ENCODE peak calls at places on chromosomes 5 and 9, in eight cellular contexts. One of them, this sample, is unnamed.

GRCh38 chr5:174785120-174785680 is 60.8 kb downstream of the MSX2 start:
- DNase-seq in spleen: no peak
- DNase-seq in glutamatergic neuron: no peak
- DNase-seq in AG10803: no peak
- DNase-seq in AG04450: no peak
- DNase-seq in HCT116: no peak
- DNase-seq in nephron progenitor cell: no peak
- DNase-seq in neural progenitor cell: no peak
- DNase-seq in this sample: no peak

GRCh38 chr5:159576902-159577301 is 246.6 kb upstream of the IL12B start:
- DNase-seq in spleen: no peak
- DNase-seq in glutamatergic neuron: no peak
- DNase-seq in AG10803: no peak
- DNase-seq in AG04450: no peak
- DNase-seq in HCT116: no peak
- DNase-seq in nephron progenitor cell: no peak
- DNase-seq in neural progenitor cell: no peak
- DNase-seq in this sample: no peak

GRCh38 chr5:58998539-58998938 is 415.7 kb downstream of the RAB3C start:
- DNase-seq in spleen: no peak
- DNase-seq in glutamatergic neuron: no peak
- DNase-seq in AG10803: no peak
- DNase-seq in AG04450: no peak
- DNase-seq in HCT116: no peak
- DNase-seq in nephron progenitor cell: no peak
- DNase-seq in neural progenitor cell: no peak
- DNase-seq in this sample: no peak

GRCh38 chr5:31987985-31988710 is 186.0 kb downstream of the GOLPH3 start:
- DNase-seq in spleen: peak
- DNase-seq in glutamatergic neuron: no peak
- DNase-seq in AG10803: peak
- DNase-seq in AG04450: peak
- DNase-seq in HCT116: peak
- DNase-seq in nephron progenitor cell: no peak
- DNase-seq in neural progenitor cell: no peak
- DNase-seq in this sample: no peak

GRCh38 chr9:99835581-99835980 is 13.9 kb downstream of the NR4A3 start:
- DNase-seq in spleen: no peak
- DNase-seq in glutamatergic neuron: no peak
- DNase-seq in AG10803: no peak
- DNase-seq in AG04450: no peak
- DNase-seq in HCT116: no peak
- DNase-seq in nephron progenitor cell: no peak
- DNase-seq in neural progenitor cell: no peak
- DNase-seq in this sample: no peak

GRCh38 chr9:118896356-118897000 is 472.8 kb downstream of the BRINP1 start:
- DNase-seq in spleen: no peak
- DNase-seq in glutamatergic neuron: peak
- DNase-seq in AG10803: no peak
- DNase-seq in AG04450: no peak
- DNase-seq in HCT116: no peak
- DNase-seq in nephron progenitor cell: no peak
- DNase-seq in neural progenitor cell: no peak
- DNase-seq in this sample: no peak

GRCh38 chr5:67050635-67051034 is 146.0 kb downstream of the CD180 start:
- DNase-seq in spleen: no peak
- DNase-seq in glutamatergic neuron: no peak
- DNase-seq in AG10803: no peak
- DNase-seq in AG04450: no peak
- DNase-seq in HCT116: no peak
- DNase-seq in nephron progenitor cell: no peak
- DNase-seq in neural progenitor cell: no peak
- DNase-seq in this sample: no peak

GRCh38 chr9:127642047-127642740 is 30.1 kb downstream of the STXBP1 start:
- DNase-seq in spleen: no peak
- DNase-seq in glutamatergic neuron: no peak
- DNase-seq in AG10803: no peak
- DNase-seq in AG04450: no peak
- DNase-seq in HCT116: no peak
- DNase-seq in nephron progenitor cell: no peak
- DNase-seq in neural progenitor cell: no peak
- DNase-seq in this sample: no peak

GRCh38 chr9:34891386-34891785 is 66.7 kb upstream of the PHF24 start:
- DNase-seq in spleen: no peak
- DNase-seq in glutamatergic neuron: no peak
- DNase-seq in AG10803: no peak
- DNase-seq in AG04450: no peak
- DNase-seq in HCT116: no peak
- DNase-seq in nephron progenitor cell: no peak
- DNase-seq in neural progenitor cell: no peak
- DNase-seq in this sample: no peak

GRCh38 chr9:100011062-100011681 is 87.6 kb downstream of the ERP44 start:
- DNase-seq in spleen: no peak
- DNase-seq in glutamatergic neuron: no peak
- DNase-seq in AG10803: peak
- DNase-seq in AG04450: no peak
- DNase-seq in HCT116: peak
- DNase-seq in nephron progenitor cell: peak
- DNase-seq in neural progenitor cell: peak
- DNase-seq in this sample: peak

GRCh38 chr5:36569456-36569855 is 37.0 kb upstream of the SLC1A3 start:
- DNase-seq in spleen: no peak
- DNase-seq in glutamatergic neuron: no peak
- DNase-seq in AG10803: peak
- DNase-seq in AG04450: no peak
- DNase-seq in HCT116: no peak
- DNase-seq in nephron progenitor cell: no peak
- DNase-seq in neural progenitor cell: no peak
- DNase-seq in this sample: no peak

GRCh38 chr5:171927345-171927941 is 79.0 kb downstream of the FBXW11 start:
- DNase-seq in spleen: no peak
- DNase-seq in glutamatergic neuron: no peak
- DNase-seq in AG10803: no peak
- DNase-seq in AG04450: no peak
- DNase-seq in HCT116: no peak
- DNase-seq in nephron progenitor cell: no peak
- DNase-seq in neural progenitor cell: no peak
- DNase-seq in this sample: no peak
- TF ChIP-seq CTCF in spleen: no peak
- TF ChIP-seq CTCF in glutamatergic neuron: peak
- TF ChIP-seq CTCF in AG10803: peak
- TF ChIP-seq CTCF in AG04450: peak
- TF ChIP-seq CTCF in HCT116: peak
- TF ChIP-seq CTCF in nephron progenitor cell: peak
- TF ChIP-seq CTCF in neural progenitor cell: peak
- TF ChIP-seq CTCF in this sample: peak

DNA sequence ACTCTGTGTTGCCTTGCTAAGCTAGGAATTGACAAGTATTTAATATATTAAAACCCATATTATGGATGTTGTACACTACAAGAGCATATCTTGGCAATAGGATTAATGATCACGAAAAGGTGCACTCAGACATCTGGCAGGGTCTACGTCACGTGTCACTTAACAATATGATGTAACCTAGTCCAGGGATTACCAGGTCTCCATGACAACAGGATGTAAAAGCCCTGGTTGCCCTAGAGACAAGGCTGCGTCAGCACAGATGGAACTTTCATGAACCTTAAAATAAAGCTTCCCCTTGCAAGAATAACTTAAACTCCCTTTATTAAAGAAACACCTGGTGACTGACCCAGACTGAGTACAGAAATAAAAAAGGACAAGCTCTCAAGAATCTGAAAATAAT is 717.8 kb downstream of the CDH18 start:
- DNase-seq in spleen: no peak
- DNase-seq in glutamatergic neuron: peak
- DNase-seq in AG10803: no peak
- DNase-seq in AG04450: no peak
- DNase-seq in HCT116: no peak
- DNase-seq in nephron progenitor cell: no peak
- DNase-seq in neural progenitor cell: peak
- DNase-seq in this sample: no peak
- TF ChIP-seq CTCF in spleen: no peak
- TF ChIP-seq CTCF in glutamatergic neuron: no peak
- TF ChIP-seq CTCF in AG10803: no peak
- TF ChIP-seq CTCF in AG04450: no peak
- TF ChIP-seq CTCF in HCT116: no peak
- TF ChIP-seq CTCF in nephron progenitor cell: no peak
- TF ChIP-seq CTCF in neural progenitor cell: no peak
- TF ChIP-seq CTCF in this sample: no peak

DNA sequence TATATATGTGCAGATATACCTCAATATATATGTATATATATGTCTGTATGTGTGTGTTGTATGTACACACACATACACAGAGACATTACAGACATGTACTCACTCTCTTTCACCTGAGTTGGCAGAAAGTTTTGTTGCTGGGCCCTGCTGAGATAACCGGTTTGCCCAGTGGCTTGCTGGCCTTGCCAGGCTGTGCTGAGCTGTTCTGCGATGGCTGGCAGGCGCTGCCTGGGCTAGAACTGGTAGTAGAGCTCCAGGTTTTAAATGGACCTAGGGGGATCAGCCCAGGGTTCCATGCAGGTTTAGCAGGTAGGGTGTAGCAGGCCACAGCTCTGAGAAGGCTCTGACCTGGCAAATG is 394.3 kb downstream of the GADD45G start:
- DNase-seq in spleen: no peak
- DNase-seq in glutamatergic neuron: no peak
- DNase-seq in AG10803: no peak
- DNase-seq in AG04450: no peak
- DNase-seq in HCT116: no peak
- DNase-seq in nephron progenitor cell: no peak
- DNase-seq in neural progenitor cell: no peak
- DNase-seq in this sample: no peak
- TF ChIP-seq CTCF in spleen: no peak
- TF ChIP-seq CTCF in glutamatergic neuron: no peak
- TF ChIP-seq CTCF in AG10803: no peak
- TF ChIP-seq CTCF in AG04450: no peak
- TF ChIP-seq CTCF in HCT116: no peak
- TF ChIP-seq CTCF in nephron progenitor cell: no peak
- TF ChIP-seq CTCF in neural progenitor cell: no peak
- TF ChIP-seq CTCF in this sample: no peak

GRCh38 chr9:136278894-136279293 is 25.0 kb downstream of the CCDC187 start:
- DNase-seq in spleen: no peak
- DNase-seq in glutamatergic neuron: no peak
- DNase-seq in AG10803: no peak
- DNase-seq in AG04450: no peak
- DNase-seq in HCT116: no peak
- DNase-seq in nephron progenitor cell: no peak
- DNase-seq in neural progenitor cell: no peak
- DNase-seq in this sample: no peak
- TF ChIP-seq CTCF in spleen: no peak
- TF ChIP-seq CTCF in glutamatergic neuron: no peak
- TF ChIP-seq CTCF in AG10803: no peak
- TF ChIP-seq CTCF in AG04450: no peak
- TF ChIP-seq CTCF in HCT116: no peak
- TF ChIP-seq CTCF in nephron progenitor cell: no peak
- TF ChIP-seq CTCF in neural progenitor cell: no peak
- TF ChIP-seq CTCF in this sample: no peak

GRCh38 chr5:95283761-95284511 is 958 bp downstream of the MCTP1 start:
- DNase-seq in spleen: peak
- DNase-seq in glutamatergic neuron: peak
- DNase-seq in AG10803: no peak
- DNase-seq in AG04450: no peak
- DNase-seq in HCT116: no peak
- DNase-seq in nephron progenitor cell: peak
- DNase-seq in neural progenitor cell: peak
- DNase-seq in this sample: peak
- TF ChIP-seq CTCF in spleen: no peak
- TF ChIP-seq CTCF in glutamatergic neuron: peak
- TF ChIP-seq CTCF in AG10803: peak
- TF ChIP-seq CTCF in AG04450: peak
- TF ChIP-seq CTCF in HCT116: peak
- TF ChIP-seq CTCF in nephron progenitor cell: peak
- TF ChIP-seq CTCF in neural progenitor cell: peak
- TF ChIP-seq CTCF in this sample: peak

GRCh38 chr5:82440041-82440440 is 161.9 kb upstream of the RPS23 start:
- DNase-seq in spleen: no peak
- DNase-seq in glutamatergic neuron: no peak
- DNase-seq in AG10803: no peak
- DNase-seq in AG04450: peak
- DNase-seq in HCT116: no peak
- DNase-seq in nephron progenitor cell: no peak
- DNase-seq in neural progenitor cell: no peak
- DNase-seq in this sample: no peak
- TF ChIP-seq CTCF in spleen: no peak
- TF ChIP-seq CTCF in glutamatergic neuron: no peak
- TF ChIP-seq CTCF in AG10803: no peak
- TF ChIP-seq CTCF in AG04450: no peak
- TF ChIP-seq CTCF in HCT116: no peak
- TF ChIP-seq CTCF in nephron progenitor cell: no peak
- TF ChIP-seq CTCF in neural progenitor cell: no peak
- TF ChIP-seq CTCF in this sample: no peak